ENCODE peak calls at places on chromosomes 16 and 17, in four cellular contexts. One of them, this sample, is unnamed.

GRCh38 chr17:2849327-2849670 is 53.1 kb downstream of the RAP1GAP2 start:
- DNase-seq in Panc1: no peak
- DNase-seq in type B pancreatic cell: no peak
- DNase-seq in hepatocyte: no peak
- DNase-seq in this sample: no peak

GRCh38 chr17:40091691-40092397 is 8.5 kb downstream of the NR1D1 start:
- DNase-seq in Panc1: no peak
- DNase-seq in type B pancreatic cell: no peak
- DNase-seq in hepatocyte: peak
- DNase-seq in this sample: no peak

GRCh38 chr17:60442271-60443201 is 20.2 kb downstream of the CHCT1 start:
- DNase-seq in Panc1: no peak
- DNase-seq in type B pancreatic cell: peak
- DNase-seq in hepatocyte: no peak
- DNase-seq in this sample: no peak

GRCh38 chr17:50431219-50431618 is 5.2 kb downstream of the ACSF2 start:
- DNase-seq in Panc1: no peak
- DNase-seq in type B pancreatic cell: no peak
- DNase-seq in hepatocyte: no peak
- DNase-seq in this sample: no peak

GRCh38 chr16:84498859-84499620 is 5.4 kb downstream of the MEAK7 start:
- DNase-seq in Panc1: no peak
- DNase-seq in type B pancreatic cell: no peak
- DNase-seq in hepatocyte: peak
- DNase-seq in this sample: no peak

GRCh38 chr16:84839054-84839453 is 19.3 kb downstream of the CRISPLD2 start:
- DNase-seq in Panc1: no peak
- DNase-seq in type B pancreatic cell: no peak
- DNase-seq in hepatocyte: no peak
- DNase-seq in this sample: no peak

GRCh38 chr17:36512641-36513040 is 22.0 kb downstream of the MYO19 start:
- DNase-seq in Panc1: no peak
- DNase-seq in type B pancreatic cell: no peak
- DNase-seq in hepatocyte: no peak
- DNase-seq in this sample: no peak

GRCh38 chr16:84759061-84759460 is 59.3 kb downstream of the USP10 start:
- DNase-seq in Panc1: no peak
- DNase-seq in type B pancreatic cell: no peak
- DNase-seq in hepatocyte: no peak
- DNase-seq in this sample: no peak

GRCh38 chr17:35846055-35846809 is 22.5 kb downstream of the HEATR9 start:
- DNase-seq in Panc1: no peak
- DNase-seq in type B pancreatic cell: no peak
- DNase-seq in hepatocyte: no peak
- DNase-seq in this sample: no peak

GRCh38 chr17:77708936-77709335 is 249.6 kb upstream of the TNRC6C start:
- DNase-seq in Panc1: no peak
- DNase-seq in type B pancreatic cell: peak
- DNase-seq in hepatocyte: no peak
- DNase-seq in this sample: no peak

GRCh38 chr17:73703917-73704316 is 59.7 kb upstream of the SDK2 start:
- DNase-seq in Panc1: no peak
- DNase-seq in type B pancreatic cell: no peak
- DNase-seq in hepatocyte: no peak
- DNase-seq in this sample: no peak

GRCh38 chr16:87495578-87495977 is 2.8 kb upstream of the ZCCHC14 start:
- DNase-seq in Panc1: no peak
- DNase-seq in type B pancreatic cell: no peak
- DNase-seq in hepatocyte: no peak
- DNase-seq in this sample: no peak

GRCh38 chr17:68238894-68239293 is 8.9 kb upstream of the AMZ2 start:
- DNase-seq in Panc1: no peak
- DNase-seq in type B pancreatic cell: no peak
- DNase-seq in hepatocyte: no peak
- DNase-seq in this sample: no peak

GRCh38 chr17:50563095-50563511 is 2.6 kb downstream of the CACNA1G start:
- DNase-seq in Panc1: no peak
- DNase-seq in type B pancreatic cell: no peak
- DNase-seq in hepatocyte: no peak
- DNase-seq in this sample: no peak

GRCh38 chr16:86357303-86357702 is 153.0 kb upstream of the FOXF1 start:
- DNase-seq in Panc1: no peak
- DNase-seq in type B pancreatic cell: no peak
- DNase-seq in hepatocyte: no peak
- DNase-seq in this sample: no peak

GRCh38 chr16:71843517-71844031 is 2.2 kb upstream of the ATXN1L start:
- DNase-seq in Panc1: no peak
- DNase-seq in type B pancreatic cell: no peak
- DNase-seq in hepatocyte: no peak
- DNase-seq in this sample: no peak

GRCh38 chr16:50208460-50208931 is 55.4 kb downstream of the TENT4B start:
- DNase-seq in Panc1: no peak
- DNase-seq in type B pancreatic cell: no peak
- DNase-seq in hepatocyte: no peak
- DNase-seq in this sample: no peak

GRCh38 chr17:50835563-50836231 is at the start of gene WFIKKN2:
- DNase-seq in Panc1: no peak
- DNase-seq in type B pancreatic cell: no peak
- DNase-seq in hepatocyte: no peak
- DNase-seq in this sample: no peak

GRCh38 chr17:57552114-57552601 is 192.9 kb downstream of the CCDC182 start:
- DNase-seq in Panc1: no peak
- DNase-seq in type B pancreatic cell: no peak
- DNase-seq in hepatocyte: peak
- DNase-seq in this sample: no peak

GRCh38 chr16:28623172-28623711 is 13.4 kb upstream of the SULT1A1 start:
- DNase-seq in Panc1: no peak
- DNase-seq in type B pancreatic cell: no peak
- DNase-seq in hepatocyte: no peak
- DNase-seq in this sample: peak

GRCh38 chr17:9202572-9202971 is 181.3 kb downstream of the NTN1 start:
- DNase-seq in Panc1: no peak
- DNase-seq in type B pancreatic cell: no peak
- DNase-seq in hepatocyte: no peak
- DNase-seq in this sample: no peak

GRCh38 chr16:82694239-82694874 is 67.6 kb downstream of the CDH13 start:
- DNase-seq in Panc1: no peak
- DNase-seq in type B pancreatic cell: no peak
- DNase-seq in hepatocyte: no peak
- DNase-seq in this sample: no peak

GRCh38 chr17:56497132-56497531 is 96.4 kb upstream of the NOG start:
- DNase-seq in Panc1: no peak
- DNase-seq in type B pancreatic cell: no peak
- DNase-seq in hepatocyte: no peak
- DNase-seq in this sample: no peak

GRCh38 chr16:50816901-50817555 is 75.1 kb downstream of the CYLD start:
- DNase-seq in Panc1: no peak
- DNase-seq in type B pancreatic cell: peak
- DNase-seq in hepatocyte: no peak
- DNase-seq in this sample: no peak

GRCh38 chr16:50917941-50918340 is 176.1 kb downstream of the CYLD start:
- DNase-seq in Panc1: no peak
- DNase-seq in type B pancreatic cell: no peak
- DNase-seq in hepatocyte: no peak
- DNase-seq in this sample: no peak

GRCh38 chr16:26816885-26817571 is 249.7 kb upstream of the C16orf82 start:
- DNase-seq in Panc1: peak
- DNase-seq in type B pancreatic cell: peak
- DNase-seq in hepatocyte: no peak
- DNase-seq in this sample: no peak

GRCh38 chr16:852451-853185 is 52.1 kb upstream of the GNG13 start:
- DNase-seq in Panc1: no peak
- DNase-seq in type B pancreatic cell: no peak
- DNase-seq in hepatocyte: no peak
- DNase-seq in this sample: peak

GRCh38 chr17:75020331-75021110 is 8.1 kb downstream of the MRPL58 start:
- DNase-seq in Panc1: no peak
- DNase-seq in type B pancreatic cell: no peak
- DNase-seq in hepatocyte: no peak
- DNase-seq in this sample: no peak

GRCh38 chr16:66408181-66409048 is 18.7 kb upstream of the BEAN1 start:
- DNase-seq in Panc1: peak
- DNase-seq in type B pancreatic cell: no peak
- DNase-seq in hepatocyte: peak
- DNase-seq in this sample: no peak

GRCh38 chr17:915416-916201 is 64.0 kb downstream of the NXN start:
- DNase-seq in Panc1: no peak
- DNase-seq in type B pancreatic cell: no peak
- DNase-seq in hepatocyte: peak
- DNase-seq in this sample: no peak

GRCh38 chr17:64622931-64623654 is 39.0 kb downstream of the SMURF2 start:
- DNase-seq in Panc1: peak
- DNase-seq in type B pancreatic cell: no peak
- DNase-seq in hepatocyte: no peak
- DNase-seq in this sample: no peak

GRCh38 chr16:12057276-12057675 is 80.7 kb downstream of the SNX29 start:
- DNase-seq in Panc1: no peak
- DNase-seq in type B pancreatic cell: no peak
- DNase-seq in hepatocyte: peak
- DNase-seq in this sample: no peak

GRCh38 chr17:2101448-2102257 is 46.8 kb downstream of the HIC1 start:
- DNase-seq in Panc1: no peak
- DNase-seq in type B pancreatic cell: no peak
- DNase-seq in hepatocyte: no peak
- DNase-seq in this sample: no peak

GRCh38 chr16:71927383-71927782 is 32.1 kb downstream of the IST1 start:
- DNase-seq in Panc1: no peak
- DNase-seq in type B pancreatic cell: no peak
- DNase-seq in hepatocyte: peak
- DNase-seq in this sample: no peak

GRCh38 chr16:21060027-21060510 is 90.6 kb downstream of the DNAH3 start:
- DNase-seq in Panc1: no peak
- DNase-seq in type B pancreatic cell: no peak
- DNase-seq in hepatocyte: no peak
- DNase-seq in this sample: no peak